ENCODE peak calls at places on chromosome X, in seven cellular contexts. C is glutamatergic neuron; B is NCI-H69; L is activated T-helper 1 cell treated with anti-CD3 and anti-CD28 coated beads, Interleukin-12 subunit alpha, Interleukin-12 subunit beta, Interleukin-2, Interleukin-4 antibody, amounts not matched to agents 30 ng/mL and 10 ng/mL and 1 ng/mL, durations not matched to agents 14 hours and 24 hours and 36 hours; G is A673; X is amniotic stem cell; U is activated CD4-positive, alpha-beta memory T cell treated with anti-CD3 and anti-CD28 coated beads, Interleukin-2, amount 10 ng/mL, durations not matched to agents 7 days and 5 days. D is an unnamed sample.

GRCh38 chrX:14083783-14084182 is 54.1 kb upstream of the GEMIN8 start:
- DNase-seq in U (no peak), C (no peak), G (no peak), X (no peak), L (no peak), B (no peak), D (no peak)

GRCh38 chrX:39309721-39310152 is 508.5 kb downstream of the MID1IP1 start:
- DNase-seq in U (peak), L (peak), B (peak), G (peak), X (no peak), C (no peak), D (no peak)

GRCh38 chrX:39816871-39817731 is 280.7 kb downstream of the BCOR start:
- DNase-seq in B (no peak), U (no peak), G (peak), L (no peak), X (no peak), C (no peak), D (no peak)

GRCh38 chrX:121322159-121322558 is 274.7 kb downstream of the GLUD2 start:
- DNase-seq in B (no peak), L (no peak), C (no peak), U (no peak), X (no peak), G (no peak), D (peak)

GRCh38 chrX:136708348-136708747 is 60.4 kb downstream of the CD40LG start:
- DNase-seq in L (no peak), X (no peak), B (peak), G (peak), U (no peak), C (no peak), D (no peak)

GRCh38 chrX:31271615-31272471 is 200.0 kb upstream of the FTHL17 start:
- DNase-seq in G (no peak), L (no peak), U (no peak), X (no peak), C (no peak), B (no peak), D (no peak)

GRCh38 chrX:44267116-44267515 is 76.4 kb downstream of the EFHC2 start:
- DNase-seq in B (no peak), L (no peak), G (no peak), X (no peak), U (no peak), C (no peak), D (no peak)

GRCh38 chrX:102154900-102155805 is 624 bp downstream of the BEX5 start:
- DNase-seq in G (no peak), L (no peak), X (no peak), B (no peak), C (peak), U (peak), D (peak)

GRCh38 chrX:40098264-40099045 is 697 bp upstream of the BCOR start:
- DNase-seq in L (peak), B (peak), U (peak), X (no peak), C (peak), G (peak), D (peak)

GRCh38 chrX:13689519-13690211 is 737 bp downstream of the RAB9A start:
- DNase-seq in C (no peak), G (peak), U (no peak), B (peak), X (no peak), L (no peak), D (no peak)

GRCh38 chrX:16975233-16975632 is 28.8 kb downstream of the REPS2 start:
- DNase-seq in G (no peak), C (no peak), L (no peak), B (no peak), X (no peak), U (no peak), D (no peak)

D was measured in Calu3.